ENCODE peak calls at places on chromosomes 4 and X, in five cellular contexts. One of them, this sample, is unnamed.

GRCh38 chr4:45241976-45242375 is 515.6 kb upstream of the GNPDA2 start:
- DNase-seq in mammary epithelial cell: peak; percentile 47
- DNase-seq in GM23248: no peak
- DNase-seq in mesenchymal stem cell: no peak
- DNase-seq in hepatocyte: no peak
- DNase-seq in this sample: no peak

GRCh38 chrX:133254666-133255065 is 36.5 kb upstream of the TFDP3 start:
- DNase-seq in mammary epithelial cell: peak; percentile 34
- DNase-seq in GM23248: peak; percentile 58
- DNase-seq in mesenchymal stem cell: peak; percentile 65
- DNase-seq in hepatocyte: no peak
- DNase-seq in this sample: no peak

GRCh38 chrX:151821226-151821625 is 86.7 kb downstream of the CNGA2 start:
- DNase-seq in mammary epithelial cell: no peak
- DNase-seq in GM23248: no peak
- DNase-seq in mesenchymal stem cell: no peak
- DNase-seq in hepatocyte: no peak
- DNase-seq in this sample: no peak

GRCh38 chr4:23365086-23365485 is 524.8 kb downstream of the PPARGC1A start:
- DNase-seq in mammary epithelial cell: no peak
- DNase-seq in GM23248: no peak
- DNase-seq in mesenchymal stem cell: no peak
- DNase-seq in hepatocyte: no peak
- DNase-seq in this sample: no peak

GRCh38 chrX:136480383-136480782 is 7.4 kb upstream of the BRS3 start:
- DNase-seq in mammary epithelial cell: no peak
- DNase-seq in GM23248: no peak
- DNase-seq in mesenchymal stem cell: no peak
- DNase-seq in hepatocyte: no peak
- DNase-seq in this sample: no peak

GRCh38 chrX:75071334-75071733 is 84.7 kb downstream of the ABCB7 start:
- DNase-seq in mammary epithelial cell: no peak
- DNase-seq in GM23248: no peak
- DNase-seq in mesenchymal stem cell: no peak
- DNase-seq in hepatocyte: no peak
- DNase-seq in this sample: no peak

GRCh38 chr4:14184265-14184664 is 556.7 kb upstream of the BOD1L1 start:
- DNase-seq in mammary epithelial cell: no peak
- DNase-seq in GM23248: peak; percentile 30
- DNase-seq in mesenchymal stem cell: no peak
- DNase-seq in hepatocyte: no peak
- DNase-seq in this sample: no peak

GRCh38 chr4:128854433-128854832 is 44.9 kb downstream of the JADE1 start:
- DNase-seq in mammary epithelial cell: no peak
- DNase-seq in GM23248: peak; percentile 31
- DNase-seq in mesenchymal stem cell: peak; percentile 75
- DNase-seq in hepatocyte: no peak
- DNase-seq in this sample: peak; percentile 45

GRCh38 chrX:68139791-68140190 is 293.5 kb downstream of the OPHN1 start:
- DNase-seq in mammary epithelial cell: no peak
- DNase-seq in GM23248: peak; percentile 47
- DNase-seq in mesenchymal stem cell: no peak
- DNase-seq in hepatocyte: no peak
- DNase-seq in this sample: peak; percentile 77

GRCh38 chrX:20252392-20253231 is 14.1 kb downstream of the RPS6KA3 start:
- DNase-seq in mammary epithelial cell: peak; percentile 42
- DNase-seq in GM23248: peak; percentile 51
- DNase-seq in mesenchymal stem cell: peak; percentile 54
- DNase-seq in hepatocyte: peak; percentile 28
- DNase-seq in this sample: peak; percentile 43

GRCh38 chrX:155221351-155221750 is 5.1 kb downstream of the VBP1 start:
- DNase-seq in mammary epithelial cell: no peak
- DNase-seq in GM23248: no peak
- DNase-seq in mesenchymal stem cell: no peak
- DNase-seq in hepatocyte: no peak
- DNase-seq in this sample: peak; percentile 90

GRCh38 chr4:53599632-53600031 is 8.3 kb upstream of the LNX1 start:
- DNase-seq in mammary epithelial cell: no peak
- DNase-seq in GM23248: no peak
- DNase-seq in mesenchymal stem cell: no peak
- DNase-seq in hepatocyte: no peak
- DNase-seq in this sample: no peak

GRCh38 chr4:20323991-20324390 is 72.3 kb downstream of the SLIT2 start:
- DNase-seq in mammary epithelial cell: peak; percentile 11
- DNase-seq in GM23248: no peak
- DNase-seq in mesenchymal stem cell: peak; percentile 34
- DNase-seq in hepatocyte: no peak
- DNase-seq in this sample: peak; percentile 10

GRCh38 chr4:66564901-66565648 is 894.8 kb upstream of the EPHA5 start:
- DNase-seq in mammary epithelial cell: no peak
- DNase-seq in GM23248: peak; percentile 1
- DNase-seq in mesenchymal stem cell: peak; percentile 83
- DNase-seq in hepatocyte: peak; percentile 58
- DNase-seq in this sample: no peak

GRCh38 chrX:108203540-108203939 is 112.0 kb downstream of the ATG4A start:
- DNase-seq in mammary epithelial cell: no peak
- DNase-seq in GM23248: no peak
- DNase-seq in mesenchymal stem cell: no peak
- DNase-seq in hepatocyte: no peak
- DNase-seq in this sample: no peak

GRCh38 chrX:48711162-48711928 is 14.8 kb downstream of the SUV39H1 start:
- DNase-seq in mammary epithelial cell: no peak
- DNase-seq in GM23248: no peak
- DNase-seq in mesenchymal stem cell: no peak
- DNase-seq in hepatocyte: no peak
- DNase-seq in this sample: no peak

GRCh38 chrX:130111220-130111934 is 1.1 kb upstream of the ELF4 start:
- DNase-seq in mammary epithelial cell: peak; percentile 75
- DNase-seq in GM23248: peak; percentile 51
- DNase-seq in mesenchymal stem cell: peak; percentile 29
- DNase-seq in hepatocyte: no peak
- DNase-seq in this sample: peak; percentile 84

GRCh38 chrX:153301746-153302145 is 19.8 kb downstream of the PNMA6F start:
- DNase-seq in mammary epithelial cell: no peak
- DNase-seq in GM23248: no peak
- DNase-seq in mesenchymal stem cell: no peak
- DNase-seq in hepatocyte: no peak
- DNase-seq in this sample: no peak

GRCh38 chr4:2059726-2060577 is 825 bp downstream of the NAT8L start:
- DNase-seq in mammary epithelial cell: no peak
- DNase-seq in GM23248: peak; percentile 56
- DNase-seq in mesenchymal stem cell: peak; percentile 20
- DNase-seq in hepatocyte: peak; percentile 53
- DNase-seq in this sample: peak; percentile 86

GRCh38 chr4:134027931-134028330 is 173.7 kb downstream of the PABPC4L start:
- DNase-seq in mammary epithelial cell: peak; percentile 66
- DNase-seq in GM23248: peak; percentile 49
- DNase-seq in mesenchymal stem cell: peak; percentile 64
- DNase-seq in hepatocyte: peak; percentile 74
- DNase-seq in this sample: no peak

GRCh38 chr4:86664959-86665358 is 70.8 kb downstream of the PTPN13 start:
- DNase-seq in mammary epithelial cell: peak; percentile 69
- DNase-seq in GM23248: peak; percentile 80
- DNase-seq in mesenchymal stem cell: peak; percentile 80
- DNase-seq in hepatocyte: no peak
- DNase-seq in this sample: peak; percentile 65

GRCh38 chr4:94428884-94429283 is 22.9 kb upstream of the PDLIM5 start:
- DNase-seq in mammary epithelial cell: no peak
- DNase-seq in GM23248: no peak
- DNase-seq in mesenchymal stem cell: no peak
- DNase-seq in hepatocyte: peak; percentile 19
- DNase-seq in this sample: no peak

GRCh38 chr4:6270691-6271121 is 1.1 kb downstream of the WFS1 start:
- DNase-seq in mammary epithelial cell: no peak
- DNase-seq in GM23248: peak; percentile 46
- DNase-seq in mesenchymal stem cell: peak; percentile 23
- DNase-seq in hepatocyte: no peak
- DNase-seq in this sample: peak; percentile 83

GRCh38 chrX:72532371-72532770 is 40.3 kb downstream of the HDAC8 start:
- DNase-seq in mammary epithelial cell: no peak
- DNase-seq in GM23248: peak; percentile 57
- DNase-seq in mesenchymal stem cell: peak; percentile 13
- DNase-seq in hepatocyte: no peak
- DNase-seq in this sample: no peak

GRCh38 chrX:13646154-13646549 is 6.8 kb upstream of the TCEANC start:
- DNase-seq in mammary epithelial cell: peak; percentile 53
- DNase-seq in GM23248: peak; percentile 77
- DNase-seq in mesenchymal stem cell: peak; percentile 64
- DNase-seq in hepatocyte: peak; percentile 75
- DNase-seq in this sample: peak; percentile 46

GRCh38 chr4:7842384-7843279 is 97.0 kb downstream of the AFAP1 start:
- DNase-seq in mammary epithelial cell: peak; percentile 92
- DNase-seq in GM23248: peak; percentile 96
- DNase-seq in mesenchymal stem cell: peak; percentile 99
- DNase-seq in hepatocyte: peak; percentile 65
- DNase-seq in this sample: peak; percentile 92

GRCh38 chrX:41468647-41469323 is 21.6 kb downstream of the NYX start:
- DNase-seq in mammary epithelial cell: peak; percentile 40
- DNase-seq in GM23248: peak; percentile 20
- DNase-seq in mesenchymal stem cell: peak; percentile 30
- DNase-seq in hepatocyte: no peak
- DNase-seq in this sample: peak; percentile 62

GRCh38 chr4:156829194-156829593 is 142.4 kb downstream of the PDGFC start:
- DNase-seq in mammary epithelial cell: peak; percentile 12
- DNase-seq in GM23248: peak; percentile 75
- DNase-seq in mesenchymal stem cell: no peak
- DNase-seq in hepatocyte: no peak
- DNase-seq in this sample: peak; percentile 44

GRCh38 chrX:2385224-2385623 is 115.6 kb downstream of the DHRSX start:
- DNase-seq in mammary epithelial cell: peak; percentile 86
- DNase-seq in GM23248: peak; percentile 71
- DNase-seq in mesenchymal stem cell: peak; percentile 76
- DNase-seq in hepatocyte: no peak
- DNase-seq in this sample: peak; percentile 87

GRCh38 chr4:144710526-144710912 is 64.6 kb downstream of the HHIP start:
- DNase-seq in mammary epithelial cell: no peak
- DNase-seq in GM23248: no peak
- DNase-seq in mesenchymal stem cell: no peak
- DNase-seq in hepatocyte: no peak
- DNase-seq in this sample: no peak

GRCh38 chrX:118503260-118504041 is 7.8 kb downstream of the DOCK11 start:
- DNase-seq in mammary epithelial cell: no peak
- DNase-seq in GM23248: no peak
- DNase-seq in mesenchymal stem cell: no peak
- DNase-seq in hepatocyte: no peak
- DNase-seq in this sample: no peak

GRCh38 chrX:38652934-38653442 is 91.6 kb downstream of the TSPAN7 start:
- DNase-seq in mammary epithelial cell: no peak
- DNase-seq in GM23248: no peak
- DNase-seq in mesenchymal stem cell: no peak
- DNase-seq in hepatocyte: no peak
- DNase-seq in this sample: no peak
- H2AFZ ChIP-seq in mammary epithelial cell: no peak overlapping the region
- H2AFZ ChIP-seq in GM23248: no peak overlapping the region
- H2AFZ ChIP-seq in mesenchymal stem cell: no peak overlapping the region
- H2AFZ ChIP-seq in hepatocyte: no peak overlapping the region
- H2AFZ ChIP-seq in this sample: no peak overlapping the region

GRCh38 chr4:137531951-137532868 is at the start of gene PCDH18:
- DNase-seq in mammary epithelial cell: peak; percentile 15
- DNase-seq in GM23248: peak; percentile 96
- DNase-seq in mesenchymal stem cell: peak; percentile 97
- DNase-seq in hepatocyte: peak; percentile 89
- DNase-seq in this sample: peak; percentile 8

GRCh38 chr4:137533855-137534254 is 1.6 kb upstream of the PCDH18 start:
- DNase-seq in mammary epithelial cell: no peak
- DNase-seq in GM23248: no peak
- DNase-seq in mesenchymal stem cell: no peak
- DNase-seq in hepatocyte: no peak
- DNase-seq in this sample: no peak

GRCh38 chr4:137534516-137534915 is 2.2 kb upstream of the PCDH18 start:
- DNase-seq in mammary epithelial cell: no peak
- DNase-seq in GM23248: peak; percentile 65
- DNase-seq in mesenchymal stem cell: no peak
- DNase-seq in hepatocyte: no peak
- DNase-seq in this sample: no peak

GRCh38 chr4:137531121-137531520 is 1.2 kb downstream of the PCDH18 start:
- DNase-seq in mammary epithelial cell: no peak
- DNase-seq in GM23248: peak; percentile 83
- DNase-seq in mesenchymal stem cell: peak; percentile 58
- DNase-seq in hepatocyte: peak; percentile 57
- DNase-seq in this sample: no peak

GRCh38 chr4:137532869-137533236 is 559 bp upstream of the PCDH18 start:
- DNase-seq in mammary epithelial cell: no peak
- DNase-seq in GM23248: peak; percentile 60
- DNase-seq in mesenchymal stem cell: peak; percentile 64
- DNase-seq in hepatocyte: no peak
- DNase-seq in this sample: no peak
- H3K4me2 ChIP-seq in mammary epithelial cell: peak overlapping the region; percentile 29
- H3K4me2 ChIP-seq in GM23248: peak overlapping the region; percentile 94
- H3K4me2 ChIP-seq in mesenchymal stem cell: peak overlapping the region; percentile 52
- H3K4me2 ChIP-seq in hepatocyte: peak overlapping the region; percentile 74
- H3K4me2 ChIP-seq in this sample: peak overlapping the region; percentile 96

GRCh38 chr4:154361450-154361849 is 130.1 kb downstream of the DCHS2 start:
- DNase-seq in mammary epithelial cell: no peak
- DNase-seq in GM23248: no peak
- DNase-seq in mesenchymal stem cell: no peak
- DNase-seq in hepatocyte: no peak
- DNase-seq in this sample: no peak

GRCh38 chr4:154367659-154368058 is 123.9 kb downstream of the DCHS2 start:
- DNase-seq in mammary epithelial cell: no peak
- DNase-seq in GM23248: no peak
- DNase-seq in mesenchymal stem cell: no peak
- DNase-seq in hepatocyte: no peak
- DNase-seq in this sample: no peak

GRCh38 chr4:154366956-154367355 is 124.6 kb downstream of the DCHS2 start:
- DNase-seq in mammary epithelial cell: no peak
- DNase-seq in GM23248: no peak
- DNase-seq in mesenchymal stem cell: no peak
- DNase-seq in hepatocyte: no peak
- DNase-seq in this sample: no peak

GRCh38 chr4:154368060-154368459 is 123.5 kb downstream of the DCHS2 start:
- DNase-seq in mammary epithelial cell: no peak
- DNase-seq in GM23248: no peak
- DNase-seq in mesenchymal stem cell: no peak
- DNase-seq in hepatocyte: no peak
- DNase-seq in this sample: no peak

GRCh38 chr4:154364012-154364863 is 127.4 kb downstream of the DCHS2 start:
- DNase-seq in mammary epithelial cell: no peak
- DNase-seq in GM23248: no peak
- DNase-seq in mesenchymal stem cell: no peak
- DNase-seq in hepatocyte: no peak
- DNase-seq in this sample: no peak
- H2AFZ ChIP-seq in mammary epithelial cell: peak overlapping the region; percentile 17
- H2AFZ ChIP-seq in GM23248: no peak overlapping the region
- H2AFZ ChIP-seq in mesenchymal stem cell: no peak overlapping the region
- H2AFZ ChIP-seq in hepatocyte: no peak overlapping the region
- H2AFZ ChIP-seq in this sample: no peak overlapping the region

GRCh38 chr4:184434496-184435066 is 39.8 kb downstream of the IRF2 start:
- DNase-seq in mammary epithelial cell: no peak
- DNase-seq in GM23248: no peak
- DNase-seq in mesenchymal stem cell: no peak
- DNase-seq in hepatocyte: no peak
- DNase-seq in this sample: no peak
- H3K4me2 ChIP-seq in mammary epithelial cell: no peak overlapping the region
- H3K4me2 ChIP-seq in GM23248: no peak overlapping the region
- H3K4me2 ChIP-seq in mesenchymal stem cell: no peak overlapping the region
- H3K4me2 ChIP-seq in hepatocyte: no peak overlapping the region
- H3K4me2 ChIP-seq in this sample: no peak overlapping the region